ENCODE peak calls at places on chromosomes 1 and 21, in five cellular contexts. O, U, A, G and B are unnamed samples.

GRCh38 chr21:27412530-27412929 is 445.6 kb upstream of the ADAMTS5 start:
- DNase-seq in A (no peak), G (no peak), O (no peak), U (no peak), B (no peak)

GRCh38 chr1:29332204-29332603 is 95.9 kb downstream of the PTPRU start:
- DNase-seq in A (peak; percentile 58), O (no peak), G (peak; percentile 48), U (peak; percentile 44), B (peak; percentile 36)

GRCh38 chr1:186078245-186078644 is 296.8 kb downstream of the TPR start:
- DNase-seq in O (no peak), A (no peak), U (no peak), G (peak; percentile 60), B (peak; percentile 55)

GRCh38 chr1:187517508-187517907 is 688.8 kb downstream of the PLA2G4A start:
- DNase-seq in U (no peak), O (no peak), G (no peak), A (no peak), B (no peak)

GRCh38 chr1:41639332-41639936 is 155.0 kb upstream of the EDN2 start:
- DNase-seq in G (peak; percentile 38), U (peak; percentile 63), A (peak; percentile 47), O (no peak), B (peak; percentile 78)

GRCh38 chr21:30839304-30839703 is 9.7 kb upstream of the KRTAP7-1 start:
- DNase-seq in A (peak; percentile 0), U (no peak), O (peak; percentile 54), G (peak; percentile 40), B (peak; percentile 28)

GRCh38 chr1:223153177-223154119 is 10.4 kb upstream of the TLR5 start:
- DNase-seq in A (peak; percentile 68), U (no peak), O (no peak), G (no peak), B (peak; percentile 52)

GRCh38 chr1:18410407-18410806 is 70.3 kb upstream of the KLHDC7A start:
- DNase-seq in U (no peak), O (no peak), G (no peak), A (no peak), B (no peak)

GRCh38 chr1:111201275-111202090 is 1.0 kb upstream of the DENND2D start:
- DNase-seq in G (peak; percentile 67), U (no peak), A (no peak), O (no peak), B (no peak)

GRCh38 chr1:38277646-38278045 is 231.1 kb upstream of the POU3F1 start:
- DNase-seq in A (no peak), G (no peak), U (no peak), O (no peak), B (no peak)

GRCh38 chr21:42775891-42776290 is 103.4 kb downstream of the WDR4 start:
- DNase-seq in U (no peak), A (no peak), G (no peak), O (no peak), B (no peak)

GRCh38 chr1:27935721-27936120 is 921 bp downstream of the SMPDL3B start:
- DNase-seq in O (no peak), U (no peak), A (no peak), G (no peak), B (no peak)

GRCh38 chr1:75134656-75134938 is 409 bp downstream of the LHX8 start:
- DNase-seq in U (no peak), A (no peak), O (no peak), G (no peak), B (no peak)

GRCh38 chr1:2380816-2381591 is 10.3 kb downstream of the MORN1 start:
- DNase-seq in U (no peak), G (no peak), O (no peak), A (no peak), B (no peak)

GRCh38 chr1:109272021-109272799 is 10.7 kb downstream of the PSRC1 start:
- DNase-seq in O (peak; percentile 18), U (no peak), G (no peak), A (no peak), B (no peak)

GRCh38 chr1:175887981-175888428 is 144.6 kb upstream of the TNR start:
- DNase-seq in G (peak; percentile 51), O (peak; percentile 52), U (peak; percentile 45), A (peak; percentile 60), B (peak; percentile 67)

GRCh38 chr1:166840309-166841302 is 1.3 kb downstream of the POGK start:
- DNase-seq in G (no peak), O (peak; percentile 53), A (peak; percentile 35), U (no peak), B (peak; percentile 43)

GRCh38 chr1:63774617-63775417 is 1.0 kb downstream of the ROR1 start:
- DNase-seq in G (no peak), A (peak; percentile 45), O (no peak), U (peak; percentile 59), B (peak; percentile 65)

GRCh38 chr1:63779338-63779819 is 5.6 kb downstream of the ROR1 start:
- DNase-seq in A (no peak), U (peak; percentile 77), O (no peak), G (no peak), B (no peak)

GRCh38 chr1:63777965-63778880 is 4.4 kb downstream of the ROR1 start:
- DNase-seq in A (no peak), O (no peak), G (no peak), U (no peak), B (no peak)

GRCh38 chr1:63775418-63776127 is 1.8 kb downstream of the ROR1 start:
- DNase-seq in O (no peak), A (no peak), G (no peak), U (peak; percentile 33), B (peak; percentile 12)

DNA sequence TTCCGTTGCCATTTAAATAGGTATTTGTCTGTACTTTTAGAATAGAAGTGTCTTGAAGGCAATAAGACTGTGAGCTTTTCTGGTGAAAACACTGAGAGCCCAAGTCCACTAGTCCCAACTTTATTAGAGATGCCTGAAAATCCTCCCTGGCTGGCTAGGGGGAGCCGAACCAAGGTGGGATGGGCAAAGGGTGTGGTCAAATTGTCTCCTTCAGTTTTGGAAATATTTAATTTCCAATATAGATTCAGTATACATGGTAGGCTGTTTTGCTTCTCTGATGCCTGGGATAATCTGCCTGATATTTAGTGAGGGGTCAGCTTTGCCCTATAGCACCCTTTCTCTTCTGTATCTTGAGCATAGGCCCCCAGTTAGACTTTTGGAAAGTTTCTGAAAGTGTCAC is 3.5 kb downstream of the ROR1 start:
- DNase-seq in G (no peak), O (no peak), U (no peak), A (no peak), B (no peak)
- TF ChIP-seq CTCF in G (no peak), O (no peak), U (no peak), A (peak; percentile 9), B (no peak)

GRCh38 chr1:207913951-207914350 is 3.0 kb upstream of the CD34 start:
- DNase-seq in O (no peak), A (peak; percentile 27), G (no peak), U (no peak), B (no peak)
- H3K4me3 ChIP-seq in O (no peak overlapping the region), A (no peak overlapping the region), G (no peak overlapping the region), U (no peak overlapping the region), B (no peak overlapping the region)

GRCh38 chr21:44911384-44912157 is 9.1 kb downstream of the ITGB2 start:
- DNase-seq in O (no peak), G (no peak), A (no peak), U (no peak), B (no peak)
- TF ChIP-seq CTCF in O (no peak), G (peak; percentile 49), A (no peak), U (no peak), B (no peak)

GRCh38 chr1:25641931-25642611 is 25.5 kb downstream of the MAN1C1 start:
- DNase-seq in G (peak; percentile 19), U (peak; percentile 73), A (peak; percentile 54), O (no peak), B (peak; percentile 71)
- H3K4me3 ChIP-seq in G (no peak overlapping the region), U (no peak overlapping the region), A (no peak overlapping the region), O (no peak overlapping the region), B (no peak overlapping the region)

DNA sequence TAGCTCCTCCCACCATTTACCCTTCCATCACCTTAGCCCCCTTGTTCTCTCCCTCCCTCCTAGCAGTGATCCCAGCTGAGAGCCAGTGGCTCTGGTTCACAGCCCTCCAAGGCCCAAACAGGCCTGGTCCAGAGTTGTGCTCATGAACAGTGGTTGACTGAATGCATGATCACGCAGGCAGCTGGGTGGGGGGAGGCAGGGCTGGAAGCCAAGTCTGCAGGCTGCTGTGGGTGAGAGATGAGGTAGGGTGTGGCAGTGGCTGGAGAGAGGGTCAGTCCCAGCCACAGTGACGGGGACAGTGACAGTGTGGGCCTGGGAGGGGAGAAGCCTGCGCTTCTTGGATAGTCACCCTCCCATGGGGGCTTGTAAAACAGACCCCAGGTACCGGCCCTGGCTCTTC is 22.2 kb downstream of the EPHA8 start:
- DNase-seq in U (no peak), A (no peak), O (no peak), G (no peak), B (no peak)
- TF ChIP-seq CTCF in U (no peak), A (no peak), O (no peak), G (no peak), B (no peak)

GRCh38 chr1:225651376-225651871 is 1.5 kb downstream of the ENAH start:
- DNase-seq in O (no peak), G (no peak), U (peak; percentile 53), A (peak; percentile 58), B (peak; percentile 42)
- H3K4me3 ChIP-seq in O (peak overlapping the region; percentile 94), G (no peak overlapping the region), U (peak overlapping the region; percentile 97), A (peak overlapping the region; percentile 92), B (peak overlapping the region; percentile 96)